ENCODE peak calls at places on chromosomes 13 and 19, in eight cellular contexts. One of them, this sample, is unnamed.

GRCh38 chr13:111899714-111900389 is 167.1 kb upstream of the SOX1 start:
- DNase-seq in breast epithelium: no peak
- DNase-seq in spleen: no peak
- DNase-seq in Peyer's patch: no peak
- DNase-seq in adrenal gland: no peak
- DNase-seq in A549: no peak
- DNase-seq in esophagus muscularis mucosa: no peak
- DNase-seq in lower leg skin: no peak
- DNase-seq in this sample: no peak

GRCh38 chr13:113216165-113217056 is 7.0 kb downstream of the CUL4A start:
- DNase-seq in breast epithelium: peak
- DNase-seq in spleen: peak
- DNase-seq in Peyer's patch: no peak
- DNase-seq in adrenal gland: peak
- DNase-seq in A549: peak
- DNase-seq in esophagus muscularis mucosa: no peak
- DNase-seq in lower leg skin: no peak
- DNase-seq in this sample: peak

GRCh38 chr19:17109962-17110598 is 34.5 kb downstream of the MYO9B start:
- DNase-seq in breast epithelium: no peak
- DNase-seq in spleen: peak
- DNase-seq in Peyer's patch: peak
- DNase-seq in adrenal gland: peak
- DNase-seq in A549: no peak
- DNase-seq in esophagus muscularis mucosa: no peak
- DNase-seq in lower leg skin: peak
- DNase-seq in this sample: no peak

GRCh38 chr19:1291761-1292418 is 6.2 kb downstream of the EFNA2 start:
- DNase-seq in breast epithelium: no peak
- DNase-seq in spleen: no peak
- DNase-seq in Peyer's patch: no peak
- DNase-seq in adrenal gland: no peak
- DNase-seq in A549: no peak
- DNase-seq in esophagus muscularis mucosa: no peak
- DNase-seq in lower leg skin: no peak
- DNase-seq in this sample: no peak

GRCh38 chr13:36724141-36724540 is 50.3 kb downstream of the SERTM1 start:
- DNase-seq in breast epithelium: no peak
- DNase-seq in spleen: no peak
- DNase-seq in Peyer's patch: no peak
- DNase-seq in adrenal gland: no peak
- DNase-seq in A549: no peak
- DNase-seq in esophagus muscularis mucosa: no peak
- DNase-seq in lower leg skin: no peak
- DNase-seq in this sample: no peak

GRCh38 chr13:26695891-26696311 is 64.7 kb downstream of the GPR12 start:
- DNase-seq in breast epithelium: no peak
- DNase-seq in spleen: no peak
- DNase-seq in Peyer's patch: no peak
- DNase-seq in adrenal gland: no peak
- DNase-seq in A549: no peak
- DNase-seq in esophagus muscularis mucosa: peak
- DNase-seq in lower leg skin: no peak
- DNase-seq in this sample: no peak

GRCh38 chr19:42269518-42270345 is 680 bp downstream of the CIC start:
- DNase-seq in breast epithelium: peak
- DNase-seq in spleen: peak
- DNase-seq in Peyer's patch: no peak
- DNase-seq in adrenal gland: peak
- DNase-seq in A549: no peak
- DNase-seq in esophagus muscularis mucosa: no peak
- DNase-seq in lower leg skin: no peak
- DNase-seq in this sample: no peak

GRCh38 chr13:33260168-33261098 is 25.1 kb downstream of the STARD13 start:
- DNase-seq in breast epithelium: no peak
- DNase-seq in spleen: no peak
- DNase-seq in Peyer's patch: no peak
- DNase-seq in adrenal gland: no peak
- DNase-seq in A549: no peak
- DNase-seq in esophagus muscularis mucosa: no peak
- DNase-seq in lower leg skin: no peak
- DNase-seq in this sample: no peak

GRCh38 chr19:19205416-19206410 is 2.5 kb upstream of the NR2C2AP start:
- DNase-seq in breast epithelium: no peak
- DNase-seq in spleen: no peak
- DNase-seq in Peyer's patch: no peak
- DNase-seq in adrenal gland: no peak
- DNase-seq in A549: no peak
- DNase-seq in esophagus muscularis mucosa: no peak
- DNase-seq in lower leg skin: no peak
- DNase-seq in this sample: no peak

GRCh38 chr13:111567637-111568036 is 247.2 kb downstream of the TEX29 start:
- DNase-seq in breast epithelium: no peak
- DNase-seq in spleen: peak
- DNase-seq in Peyer's patch: no peak
- DNase-seq in adrenal gland: no peak
- DNase-seq in A549: no peak
- DNase-seq in esophagus muscularis mucosa: no peak
- DNase-seq in lower leg skin: no peak
- DNase-seq in this sample: no peak

GRCh38 chr13:102191951-102192461 is 209.8 kb downstream of the FGF14 start:
- DNase-seq in breast epithelium: no peak
- DNase-seq in spleen: no peak
- DNase-seq in Peyer's patch: no peak
- DNase-seq in adrenal gland: no peak
- DNase-seq in A549: no peak
- DNase-seq in esophagus muscularis mucosa: no peak
- DNase-seq in lower leg skin: no peak
- DNase-seq in this sample: no peak

GRCh38 chr19:40348961-40349507 is 539 bp downstream of the PLD3 start:
- DNase-seq in breast epithelium: peak
- DNase-seq in spleen: no peak
- DNase-seq in Peyer's patch: no peak
- DNase-seq in adrenal gland: peak
- DNase-seq in A549: peak
- DNase-seq in esophagus muscularis mucosa: no peak
- DNase-seq in lower leg skin: no peak
- DNase-seq in this sample: no peak

GRCh38 chr13:112968380-112968909 is 569 bp upstream of the MCF2L start:
- DNase-seq in breast epithelium: peak
- DNase-seq in spleen: peak
- DNase-seq in Peyer's patch: peak
- DNase-seq in adrenal gland: peak
- DNase-seq in A549: no peak
- DNase-seq in esophagus muscularis mucosa: no peak
- DNase-seq in lower leg skin: no peak
- DNase-seq in this sample: no peak

GRCh38 chr19:51614789-51615188 is 15.4 kb downstream of the SIGLEC5 start:
- DNase-seq in breast epithelium: no peak
- DNase-seq in spleen: no peak
- DNase-seq in Peyer's patch: no peak
- DNase-seq in adrenal gland: no peak
- DNase-seq in A549: no peak
- DNase-seq in esophagus muscularis mucosa: no peak
- DNase-seq in lower leg skin: no peak
- DNase-seq in this sample: no peak

GRCh38 chr19:4524808-4525562 is 6.7 kb upstream of the PLIN4 start:
- DNase-seq in breast epithelium: no peak
- DNase-seq in spleen: peak
- DNase-seq in Peyer's patch: peak
- DNase-seq in adrenal gland: peak
- DNase-seq in A549: peak
- DNase-seq in esophagus muscularis mucosa: no peak
- DNase-seq in lower leg skin: peak
- DNase-seq in this sample: peak

GRCh38 chr13:99366075-99366987 is 59.1 kb upstream of the GPR183 start:
- DNase-seq in breast epithelium: no peak
- DNase-seq in spleen: no peak
- DNase-seq in Peyer's patch: peak
- DNase-seq in adrenal gland: no peak
- DNase-seq in A549: no peak
- DNase-seq in esophagus muscularis mucosa: no peak
- DNase-seq in lower leg skin: no peak
- DNase-seq in this sample: no peak

GRCh38 chr19:15696654-15697194 is 23.8 kb downstream of the CYP4F12 start:
- DNase-seq in breast epithelium: no peak
- DNase-seq in spleen: no peak
- DNase-seq in Peyer's patch: no peak
- DNase-seq in adrenal gland: no peak
- DNase-seq in A549: no peak
- DNase-seq in esophagus muscularis mucosa: no peak
- DNase-seq in lower leg skin: no peak
- DNase-seq in this sample: no peak

GRCh38 chr13:27170521-27171243 is 929 bp downstream of the USP12 start:
- DNase-seq in breast epithelium: no peak
- DNase-seq in spleen: peak
- DNase-seq in Peyer's patch: peak
- DNase-seq in adrenal gland: peak
- DNase-seq in A549: peak
- DNase-seq in esophagus muscularis mucosa: no peak
- DNase-seq in lower leg skin: no peak
- DNase-seq in this sample: no peak

GRCh38 chr13:43023244-43023931 is at the start of gene DNAJC15:
- DNase-seq in breast epithelium: peak
- DNase-seq in spleen: peak
- DNase-seq in Peyer's patch: peak
- DNase-seq in adrenal gland: peak
- DNase-seq in A549: no peak
- DNase-seq in esophagus muscularis mucosa: peak
- DNase-seq in lower leg skin: peak
- DNase-seq in this sample: no peak
- TF ChIP-seq POLR2A in breast epithelium: peak
- TF ChIP-seq POLR2A in spleen: no peak
- TF ChIP-seq POLR2A in Peyer's patch: peak
- TF ChIP-seq POLR2A in adrenal gland: no peak
- TF ChIP-seq POLR2A in A549: no peak
- TF ChIP-seq POLR2A in esophagus muscularis mucosa: no peak
- TF ChIP-seq POLR2A in lower leg skin: no peak
- TF ChIP-seq POLR2A in this sample: peak

DNA sequence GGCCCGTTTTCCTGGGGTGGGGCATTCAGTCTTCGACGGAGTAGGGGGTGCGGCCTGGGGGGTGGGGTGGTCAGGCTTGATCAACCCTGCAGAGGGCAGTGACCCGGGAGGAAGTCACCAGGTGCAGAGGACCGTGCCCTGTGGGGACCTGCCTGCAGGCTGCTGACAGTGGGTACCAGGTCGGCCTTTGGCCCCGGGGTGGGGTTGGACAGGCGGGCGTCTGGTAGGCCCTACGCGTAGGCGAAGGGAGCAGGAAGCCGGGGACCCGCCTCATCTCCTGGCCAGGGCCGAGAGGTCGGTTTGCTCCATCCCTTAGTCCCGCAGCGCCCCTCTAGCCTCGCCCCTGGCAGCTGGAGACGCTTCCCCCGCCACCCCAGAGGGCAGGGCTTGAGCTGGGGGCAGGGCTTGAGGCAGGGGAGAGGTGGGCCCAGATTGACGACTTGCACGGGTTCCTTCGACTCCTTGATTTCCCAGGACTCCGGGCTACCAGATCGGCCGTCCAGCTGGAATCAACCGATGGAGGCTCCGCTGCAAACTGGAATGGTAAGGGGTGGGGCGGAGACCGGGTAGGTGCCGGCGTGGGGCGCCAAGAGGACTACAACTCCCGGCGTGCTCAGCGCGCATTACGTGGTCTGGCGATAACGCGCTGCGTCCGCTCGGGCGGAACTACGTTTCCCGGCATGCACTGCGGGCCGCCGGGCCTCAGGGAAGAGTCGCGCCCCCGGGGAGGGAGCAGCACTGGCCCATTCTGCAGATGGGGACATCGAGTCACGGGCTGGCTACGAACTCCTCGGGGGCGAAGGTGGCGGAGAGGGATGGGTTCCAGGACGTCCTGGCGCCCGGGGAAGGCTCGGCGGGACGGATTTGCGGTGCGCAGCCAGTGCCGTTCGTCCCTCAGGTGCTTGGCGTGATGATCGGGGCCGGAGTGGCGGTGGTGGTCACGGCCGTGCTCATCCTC is at the start of gene PNPLA6:
- DNase-seq in breast epithelium: peak
- DNase-seq in spleen: peak
- DNase-seq in Peyer's patch: peak
- DNase-seq in adrenal gland: peak
- DNase-seq in A549: peak
- DNase-seq in esophagus muscularis mucosa: peak
- DNase-seq in lower leg skin: peak
- DNase-seq in this sample: peak
- TF ChIP-seq POLR2A in breast epithelium: peak
- TF ChIP-seq POLR2A in spleen: peak
- TF ChIP-seq POLR2A in Peyer's patch: peak
- TF ChIP-seq POLR2A in adrenal gland: peak
- TF ChIP-seq POLR2A in A549: peak
- TF ChIP-seq POLR2A in esophagus muscularis mucosa: peak
- TF ChIP-seq POLR2A in lower leg skin: no peak
- TF ChIP-seq POLR2A in this sample: peak

GRCh38 chr19:37217855-37218591 is at the start of gene ZNF383:
- DNase-seq in breast epithelium: peak
- DNase-seq in spleen: peak
- DNase-seq in Peyer's patch: peak
- DNase-seq in adrenal gland: peak
- DNase-seq in A549: peak
- DNase-seq in esophagus muscularis mucosa: peak
- DNase-seq in lower leg skin: peak
- DNase-seq in this sample: peak
- TF ChIP-seq POLR2A in breast epithelium: peak
- TF ChIP-seq POLR2A in spleen: peak
- TF ChIP-seq POLR2A in Peyer's patch: peak
- TF ChIP-seq POLR2A in adrenal gland: peak
- TF ChIP-seq POLR2A in A549: peak
- TF ChIP-seq POLR2A in esophagus muscularis mucosa: no peak
- TF ChIP-seq POLR2A in lower leg skin: no peak
- TF ChIP-seq POLR2A in this sample: peak

DNA sequence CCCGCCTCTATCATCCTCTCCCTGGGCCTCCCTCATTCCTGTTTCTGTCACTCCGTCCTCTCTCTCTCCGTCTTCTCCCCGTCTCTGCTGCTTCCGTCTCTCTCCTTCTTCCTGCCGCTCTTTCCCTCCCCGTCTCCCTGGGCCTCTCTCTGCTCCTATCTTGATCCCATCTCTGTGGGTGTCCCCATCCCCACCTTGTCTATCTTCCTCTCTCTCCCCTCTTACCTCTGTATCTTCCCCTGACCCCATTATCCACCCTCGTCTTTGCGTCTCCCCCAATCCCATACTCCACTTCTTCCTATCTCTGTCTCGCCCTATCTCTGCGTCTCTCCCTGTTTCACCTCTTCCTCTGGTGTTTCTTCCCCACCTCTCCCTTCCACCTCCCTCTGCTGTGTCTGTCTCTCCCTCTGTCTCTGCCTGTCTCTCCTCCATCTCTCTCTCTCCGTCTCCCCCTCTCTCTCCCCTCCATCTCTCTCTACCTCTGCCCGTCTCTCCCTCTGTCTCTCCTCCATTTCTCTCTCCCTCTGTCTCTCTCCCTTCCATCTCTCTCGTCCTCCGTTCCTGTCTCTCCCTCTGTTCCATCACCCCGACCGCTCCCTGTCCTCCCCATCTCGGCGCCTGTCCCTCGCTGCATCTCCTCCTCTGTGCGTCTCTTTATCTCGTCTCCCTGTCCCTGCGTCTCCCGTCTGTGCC is 4.3 kb downstream of the GRIN2D start:
- DNase-seq in breast epithelium: no peak
- DNase-seq in spleen: no peak
- DNase-seq in Peyer's patch: no peak
- DNase-seq in adrenal gland: no peak
- DNase-seq in A549: no peak
- DNase-seq in esophagus muscularis mucosa: no peak
- DNase-seq in lower leg skin: no peak
- DNase-seq in this sample: no peak
- TF ChIP-seq POLR2A in breast epithelium: no peak
- TF ChIP-seq POLR2A in spleen: no peak
- TF ChIP-seq POLR2A in Peyer's patch: no peak
- TF ChIP-seq POLR2A in adrenal gland: no peak
- TF ChIP-seq POLR2A in A549: peak
- TF ChIP-seq POLR2A in esophagus muscularis mucosa: no peak
- TF ChIP-seq POLR2A in lower leg skin: no peak
- TF ChIP-seq POLR2A in this sample: no peak

This sample was measured in H54.